ENCODE peak calls at places on chromosomes 2 and 18, in seven cellular contexts. P is kidney epithelial cell, G is OCI-LY7, D is Peyer's patch, K is cardiac fibroblast, Y is IMR-90, I is breast epithelium. V is an unnamed sample.

GRCh38 chr2:85681354-85681728 is 12.8 kb upstream of the GNLY start:
- DNase-seq in D (peak), G (no peak), K (no peak), I (no peak), P (no peak), Y (no peak), V (no peak)

GRCh38 chr18:52670903-52671302 is 330.9 kb downstream of the DCC start:
- DNase-seq in Y (peak), D (no peak), G (peak), P (no peak), K (peak), I (no peak), V (no peak)

GRCh38 chr2:146591907-146592306 is 1252.9 kb upstream of the ACVR2A start:
- DNase-seq in P (no peak), I (no peak), Y (no peak), K (no peak), D (no peak), G (no peak), V (no peak)

GRCh38 chr18:61702007-61702406 is 190.8 kb downstream of the RNF152 start:
- DNase-seq in K (peak), G (no peak), I (no peak), P (no peak), D (no peak), Y (peak), V (no peak)

GRCh38 chr2:227378371-227378782 is 729 bp downstream of the TM4SF20 start:
- DNase-seq in K (no peak), D (no peak), G (no peak), I (no peak), P (no peak), Y (peak), V (no peak)

GRCh38 chr2:239942871-239943311 is 82.3 kb downstream of the NDUFA10 start:
- DNase-seq in Y (no peak), K (no peak), I (no peak), G (no peak), D (no peak), P (no peak), V (no peak)

GRCh38 chr2:105644174-105644980 is 100.3 kb upstream of the NCK2 start:
- DNase-seq in K (peak), Y (no peak), D (no peak), I (no peak), G (no peak), P (no peak), V (no peak)

GRCh38 chr2:55403177-55403998 is 16.3 kb downstream of the CCDC88A start:
- DNase-seq in G (no peak), Y (no peak), I (no peak), D (no peak), P (no peak), K (no peak), V (no peak)

GRCh38 chr2:82795446-82795845 is 1663.6 kb downstream of the SUCLG1 start:
- DNase-seq in P (peak), I (no peak), K (peak), Y (peak), G (no peak), D (no peak), V (no peak)

GRCh38 chr2:1767939-1768691 is 23.8 kb upstream of the PXDN start:
- DNase-seq in G (no peak), I (no peak), D (no peak), Y (no peak), K (no peak), P (no peak), V (no peak)

GRCh38 chr2:78035804-78036203 is 513.6 kb upstream of the LRRTM4 start:
- DNase-seq in K (no peak), I (no peak), Y (no peak), P (no peak), D (no peak), G (no peak), V (no peak)
- TF ChIP-seq CTCF in K (no peak), I (no peak), Y (no peak), P (no peak), D (no peak), G (no peak), V (no peak)

GRCh38 chr2:42385225-42385624 is 24.2 kb upstream of the COX7A2L start:
- DNase-seq in D (no peak), P (no peak), Y (peak), G (no peak), K (peak), I (no peak), V (no peak)
- TF ChIP-seq CTCF in D (peak), P (peak), Y (peak), G (peak), K (peak), I (no peak), V (no peak)

DNA sequence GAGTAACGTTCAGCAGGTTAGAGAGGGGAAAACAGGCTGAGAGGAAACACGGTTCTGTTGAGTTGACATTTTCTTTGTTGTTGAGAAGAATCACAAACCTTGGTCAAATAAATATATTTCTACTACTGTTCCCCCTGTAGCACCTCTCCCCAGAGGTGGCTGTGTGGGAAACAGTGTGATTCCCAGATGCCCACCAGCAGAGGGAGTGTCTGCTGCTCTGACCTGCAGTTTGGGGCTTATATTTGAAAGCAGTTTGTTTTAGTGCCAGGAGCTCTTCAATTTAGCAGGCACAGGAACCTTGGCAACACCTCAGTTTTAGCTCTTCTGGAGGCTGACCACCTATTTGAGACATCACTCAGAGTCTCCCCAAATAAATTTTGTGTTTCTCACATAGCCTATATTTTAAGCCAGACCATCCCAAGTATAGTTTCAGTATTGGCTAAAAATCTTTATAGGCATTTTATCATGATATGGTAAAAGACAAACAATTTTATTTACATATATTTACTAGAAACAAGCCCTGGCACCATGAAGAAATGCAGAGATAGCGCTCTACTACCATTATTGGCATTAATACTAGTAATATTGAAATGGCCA is 75.7 kb downstream of the PIK3C3 start:
- DNase-seq in P (no peak), G (peak), D (no peak), I (no peak), K (peak), Y (peak), V (no peak)
- TF ChIP-seq CTCF in P (peak), G (peak), D (no peak), I (no peak), K (peak), Y (peak), V (no peak)

DNA sequence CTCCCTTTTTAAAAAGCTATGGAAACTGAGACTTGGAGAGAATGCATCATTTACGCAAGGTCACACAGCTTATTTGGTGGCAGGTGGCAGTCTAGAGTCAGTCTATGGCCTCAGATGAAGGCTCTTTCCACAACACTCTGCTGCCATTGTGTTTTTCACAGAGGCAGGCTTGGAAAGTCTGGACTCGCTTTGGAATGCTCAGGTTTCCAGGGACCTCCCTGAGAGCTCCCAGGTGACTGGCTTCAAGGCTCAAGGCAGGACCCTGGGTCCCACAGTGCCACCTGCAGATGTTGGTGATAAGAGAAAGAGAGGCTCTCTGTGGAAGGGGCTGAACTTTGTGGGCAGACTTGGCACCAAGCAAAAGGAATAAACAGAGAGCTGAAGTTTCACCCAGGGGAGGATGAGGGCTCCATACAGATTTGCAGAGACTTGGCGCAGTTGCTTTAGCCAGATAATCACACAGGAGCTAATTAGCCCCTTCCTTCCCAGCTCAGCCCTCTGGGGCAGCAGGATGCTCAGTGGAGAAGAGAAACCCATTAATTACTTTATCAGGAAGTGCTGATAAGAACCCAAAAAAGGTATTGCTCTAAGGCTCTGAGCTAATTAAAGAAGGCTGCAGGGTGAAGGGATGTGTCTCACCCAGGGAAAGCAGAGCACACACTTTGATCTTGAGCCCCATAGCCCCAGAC is 103.5 kb downstream of the LBH start:
- DNase-seq in D (peak), G (peak), P (no peak), K (no peak), I (no peak), Y (no peak), V (no peak)
- TF ChIP-seq CTCF in D (peak), G (peak), P (no peak), K (no peak), I (no peak), Y (no peak), V (no peak)

GRCh38 chr2:12467303-12467702 is 249.4 kb upstream of the TRIB2 start:
- DNase-seq in K (no peak), Y (no peak), G (no peak), I (no peak), P (no peak), D (no peak), V (no peak)

GRCh38 chr2:12469053-12469625 is 247.6 kb upstream of the TRIB2 start:
- DNase-seq in K (peak), G (no peak), Y (peak), D (no peak), P (no peak), I (no peak), V (no peak)

GRCh38 chr2:12463189-12463588 is 253.5 kb upstream of the TRIB2 start:
- DNase-seq in G (no peak), P (no peak), D (no peak), K (no peak), Y (no peak), I (no peak), V (no peak)

DNA sequence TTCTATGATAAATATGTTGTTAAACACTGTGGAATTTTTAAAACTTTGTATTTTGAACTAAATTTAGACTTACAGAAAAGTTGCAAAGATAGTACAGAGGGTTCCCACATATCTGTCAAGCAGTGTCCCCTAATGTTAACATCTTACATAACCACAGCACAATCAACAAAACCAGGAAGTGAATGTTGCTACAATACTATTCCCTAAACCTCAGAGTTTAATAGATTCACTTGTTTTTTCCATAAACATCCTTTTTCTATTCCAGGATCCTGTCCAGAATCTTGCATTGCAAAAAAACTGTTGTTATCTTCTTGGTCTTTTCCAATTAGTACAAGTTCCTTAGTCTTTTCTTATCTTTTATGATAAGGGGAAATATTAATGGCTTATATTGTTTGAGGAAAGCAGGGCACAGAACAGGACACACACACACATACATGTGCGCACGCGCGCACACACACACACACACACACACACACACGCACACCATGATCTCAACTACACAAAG is 251.1 kb upstream of the TRIB2 start:
- DNase-seq in P (no peak), K (peak), I (no peak), D (no peak), G (no peak), Y (no peak), V (no peak)
- TF ChIP-seq CTCF in P (no peak), K (no peak), I (no peak), D (no peak), G (no peak), Y (no peak), V (no peak)